ENCODE peak calls at places on chromosomes 1 and 21, in eight cellular contexts. One of them, this sample, is unnamed.

GRCh38 chr1:20212685-20213331 is 26.5 kb upstream of the PLA2G2C start:
- DNase-seq in effector CD4-positive, alpha-beta T cell: peak
- DNase-seq in stimulated activated CD4-positive, alpha-beta T cell treated with anti-CD3 and anti-CD28 coated beads, Interleukin-2, amount 100 ng/mL, for 24 hours: peak
- DNase-seq in epithelial cell of prostate: peak
- DNase-seq in fibroblast of pulmonary artery: peak
- DNase-seq in NCI-H524 treated with DMSO at 0.1 percent for 48 hours: peak
- DNase-seq in foreskin keratinocyte: no peak
- DNase-seq in OCI-LY7: peak
- DNase-seq in this sample: peak

GRCh38 chr1:12505176-12505575 is 112.8 kb downstream of the DHRS3 start:
- DNase-seq in OCI-LY7: no peak
- DNase-seq in effector CD4-positive, alpha-beta T cell: no peak
- DNase-seq in epithelial cell of prostate: no peak
- DNase-seq in stimulated activated CD4-positive, alpha-beta T cell treated with anti-CD3 and anti-CD28 coated beads, Interleukin-2, amount 100 ng/mL, for 24 hours: no peak
- DNase-seq in fibroblast of pulmonary artery: no peak
- DNase-seq in NCI-H524 treated with DMSO at 0.1 percent for 48 hours: no peak
- DNase-seq in foreskin keratinocyte: no peak
- DNase-seq in this sample: no peak

GRCh38 chr1:194013561-194013960 is 827.1 kb upstream of the B3GALT2 start:
- DNase-seq in stimulated activated CD4-positive, alpha-beta T cell treated with anti-CD3 and anti-CD28 coated beads, Interleukin-2, amount 100 ng/mL, for 24 hours: no peak
- DNase-seq in effector CD4-positive, alpha-beta T cell: no peak
- DNase-seq in fibroblast of pulmonary artery: peak
- DNase-seq in foreskin keratinocyte: peak
- DNase-seq in epithelial cell of prostate: no peak
- DNase-seq in OCI-LY7: no peak
- DNase-seq in NCI-H524 treated with DMSO at 0.1 percent for 48 hours: no peak
- DNase-seq in this sample: no peak

GRCh38 chr1:147717051-147717705 is 43.2 kb downstream of the GJA5 start:
- DNase-seq in OCI-LY7: peak
- DNase-seq in NCI-H524 treated with DMSO at 0.1 percent for 48 hours: no peak
- DNase-seq in effector CD4-positive, alpha-beta T cell: peak
- DNase-seq in epithelial cell of prostate: peak
- DNase-seq in stimulated activated CD4-positive, alpha-beta T cell treated with anti-CD3 and anti-CD28 coated beads, Interleukin-2, amount 100 ng/mL, for 24 hours: no peak
- DNase-seq in fibroblast of pulmonary artery: no peak
- DNase-seq in foreskin keratinocyte: peak
- DNase-seq in this sample: peak

GRCh38 chr1:223401873-223402789 is 8.9 kb downstream of the CCDC185 start:
- DNase-seq in epithelial cell of prostate: peak
- DNase-seq in fibroblast of pulmonary artery: peak
- DNase-seq in stimulated activated CD4-positive, alpha-beta T cell treated with anti-CD3 and anti-CD28 coated beads, Interleukin-2, amount 100 ng/mL, for 24 hours: no peak
- DNase-seq in foreskin keratinocyte: peak
- DNase-seq in OCI-LY7: no peak
- DNase-seq in NCI-H524 treated with DMSO at 0.1 percent for 48 hours: no peak
- DNase-seq in effector CD4-positive, alpha-beta T cell: no peak
- DNase-seq in this sample: no peak

GRCh38 chr1:173476664-173477285 is 360 bp upstream of the PRDX6 start:
- DNase-seq in OCI-LY7: peak
- DNase-seq in NCI-H524 treated with DMSO at 0.1 percent for 48 hours: peak
- DNase-seq in fibroblast of pulmonary artery: peak
- DNase-seq in epithelial cell of prostate: peak
- DNase-seq in foreskin keratinocyte: peak
- DNase-seq in effector CD4-positive, alpha-beta T cell: peak
- DNase-seq in stimulated activated CD4-positive, alpha-beta T cell treated with anti-CD3 and anti-CD28 coated beads, Interleukin-2, amount 100 ng/mL, for 24 hours: peak
- DNase-seq in this sample: peak

GRCh38 chr1:183674339-183674738 is 21.2 kb upstream of the APOBEC4 start:
- DNase-seq in epithelial cell of prostate: no peak
- DNase-seq in effector CD4-positive, alpha-beta T cell: no peak
- DNase-seq in OCI-LY7: no peak
- DNase-seq in fibroblast of pulmonary artery: peak
- DNase-seq in stimulated activated CD4-positive, alpha-beta T cell treated with anti-CD3 and anti-CD28 coated beads, Interleukin-2, amount 100 ng/mL, for 24 hours: no peak
- DNase-seq in NCI-H524 treated with DMSO at 0.1 percent for 48 hours: no peak
- DNase-seq in foreskin keratinocyte: no peak
- DNase-seq in this sample: no peak

GRCh38 chr1:191163621-191164020 is 686.0 kb upstream of the BRINP3 start:
- DNase-seq in foreskin keratinocyte: no peak
- DNase-seq in effector CD4-positive, alpha-beta T cell: no peak
- DNase-seq in fibroblast of pulmonary artery: no peak
- DNase-seq in OCI-LY7: no peak
- DNase-seq in NCI-H524 treated with DMSO at 0.1 percent for 48 hours: no peak
- DNase-seq in stimulated activated CD4-positive, alpha-beta T cell treated with anti-CD3 and anti-CD28 coated beads, Interleukin-2, amount 100 ng/mL, for 24 hours: no peak
- DNase-seq in epithelial cell of prostate: no peak
- DNase-seq in this sample: no peak

GRCh38 chr1:229579101-229579651 is 20.7 kb upstream of the ABCB10 start:
- DNase-seq in epithelial cell of prostate: no peak
- DNase-seq in NCI-H524 treated with DMSO at 0.1 percent for 48 hours: no peak
- DNase-seq in foreskin keratinocyte: no peak
- DNase-seq in stimulated activated CD4-positive, alpha-beta T cell treated with anti-CD3 and anti-CD28 coated beads, Interleukin-2, amount 100 ng/mL, for 24 hours: no peak
- DNase-seq in effector CD4-positive, alpha-beta T cell: no peak
- DNase-seq in fibroblast of pulmonary artery: peak
- DNase-seq in OCI-LY7: peak
- DNase-seq in this sample: no peak

GRCh38 chr1:115280073-115280472 is 58.0 kb downstream of the NGF start:
- DNase-seq in stimulated activated CD4-positive, alpha-beta T cell treated with anti-CD3 and anti-CD28 coated beads, Interleukin-2, amount 100 ng/mL, for 24 hours: peak
- DNase-seq in fibroblast of pulmonary artery: no peak
- DNase-seq in foreskin keratinocyte: no peak
- DNase-seq in NCI-H524 treated with DMSO at 0.1 percent for 48 hours: no peak
- DNase-seq in effector CD4-positive, alpha-beta T cell: no peak
- DNase-seq in epithelial cell of prostate: no peak
- DNase-seq in OCI-LY7: no peak
- DNase-seq in this sample: no peak

GRCh38 chr1:94634977-94635416 is 93.4 kb upstream of the F3 start:
- DNase-seq in foreskin keratinocyte: peak
- DNase-seq in effector CD4-positive, alpha-beta T cell: no peak
- DNase-seq in NCI-H524 treated with DMSO at 0.1 percent for 48 hours: no peak
- DNase-seq in stimulated activated CD4-positive, alpha-beta T cell treated with anti-CD3 and anti-CD28 coated beads, Interleukin-2, amount 100 ng/mL, for 24 hours: no peak
- DNase-seq in epithelial cell of prostate: no peak
- DNase-seq in OCI-LY7: no peak
- DNase-seq in fibroblast of pulmonary artery: peak
- DNase-seq in this sample: no peak

GRCh38 chr1:67294836-67295622 is 12.6 kb upstream of the IL12RB2 start:
- DNase-seq in OCI-LY7: no peak
- DNase-seq in epithelial cell of prostate: no peak
- DNase-seq in NCI-H524 treated with DMSO at 0.1 percent for 48 hours: no peak
- DNase-seq in foreskin keratinocyte: no peak
- DNase-seq in effector CD4-positive, alpha-beta T cell: no peak
- DNase-seq in stimulated activated CD4-positive, alpha-beta T cell treated with anti-CD3 and anti-CD28 coated beads, Interleukin-2, amount 100 ng/mL, for 24 hours: peak
- DNase-seq in fibroblast of pulmonary artery: no peak
- DNase-seq in this sample: no peak

GRCh38 chr1:183098349-183098748 is 75.1 kb downstream of the LAMC1 start:
- DNase-seq in stimulated activated CD4-positive, alpha-beta T cell treated with anti-CD3 and anti-CD28 coated beads, Interleukin-2, amount 100 ng/mL, for 24 hours: no peak
- DNase-seq in NCI-H524 treated with DMSO at 0.1 percent for 48 hours: no peak
- DNase-seq in effector CD4-positive, alpha-beta T cell: no peak
- DNase-seq in fibroblast of pulmonary artery: no peak
- DNase-seq in OCI-LY7: no peak
- DNase-seq in epithelial cell of prostate: no peak
- DNase-seq in foreskin keratinocyte: no peak
- DNase-seq in this sample: no peak

GRCh38 chr1:28456078-28456477 is 49.8 kb upstream of the RCC1 start:
- DNase-seq in OCI-LY7: peak
- DNase-seq in epithelial cell of prostate: no peak
- DNase-seq in foreskin keratinocyte: peak
- DNase-seq in effector CD4-positive, alpha-beta T cell: no peak
- DNase-seq in fibroblast of pulmonary artery: peak
- DNase-seq in NCI-H524 treated with DMSO at 0.1 percent for 48 hours: no peak
- DNase-seq in stimulated activated CD4-positive, alpha-beta T cell treated with anti-CD3 and anti-CD28 coated beads, Interleukin-2, amount 100 ng/mL, for 24 hours: no peak
- DNase-seq in this sample: no peak

GRCh38 chr1:29646161-29646775 is 409.9 kb downstream of the PTPRU start:
- DNase-seq in effector CD4-positive, alpha-beta T cell: no peak
- DNase-seq in foreskin keratinocyte: no peak
- DNase-seq in stimulated activated CD4-positive, alpha-beta T cell treated with anti-CD3 and anti-CD28 coated beads, Interleukin-2, amount 100 ng/mL, for 24 hours: no peak
- DNase-seq in OCI-LY7: no peak
- DNase-seq in epithelial cell of prostate: no peak
- DNase-seq in NCI-H524 treated with DMSO at 0.1 percent for 48 hours: no peak
- DNase-seq in fibroblast of pulmonary artery: no peak
- DNase-seq in this sample: no peak

GRCh38 chr1:11676386-11677103 is 4.4 kb downstream of the MAD2L2 start:
- DNase-seq in stimulated activated CD4-positive, alpha-beta T cell treated with anti-CD3 and anti-CD28 coated beads, Interleukin-2, amount 100 ng/mL, for 24 hours: no peak
- DNase-seq in OCI-LY7: no peak
- DNase-seq in foreskin keratinocyte: no peak
- DNase-seq in effector CD4-positive, alpha-beta T cell: no peak
- DNase-seq in epithelial cell of prostate: no peak
- DNase-seq in NCI-H524 treated with DMSO at 0.1 percent for 48 hours: no peak
- DNase-seq in fibroblast of pulmonary artery: no peak
- DNase-seq in this sample: no peak

GRCh38 chr21:28745131-28746055 is 247.3 kb downstream of the LTN1 start:
- DNase-seq in fibroblast of pulmonary artery: peak
- DNase-seq in foreskin keratinocyte: peak
- DNase-seq in OCI-LY7: peak
- DNase-seq in effector CD4-positive, alpha-beta T cell: peak
- DNase-seq in epithelial cell of prostate: peak
- DNase-seq in stimulated activated CD4-positive, alpha-beta T cell treated with anti-CD3 and anti-CD28 coated beads, Interleukin-2, amount 100 ng/mL, for 24 hours: peak
- DNase-seq in NCI-H524 treated with DMSO at 0.1 percent for 48 hours: peak
- DNase-seq in this sample: peak

GRCh38 chr1:31548518-31548898 is 27.8 kb upstream of the TINAGL1 start:
- DNase-seq in epithelial cell of prostate: no peak
- DNase-seq in stimulated activated CD4-positive, alpha-beta T cell treated with anti-CD3 and anti-CD28 coated beads, Interleukin-2, amount 100 ng/mL, for 24 hours: no peak
- DNase-seq in fibroblast of pulmonary artery: no peak
- DNase-seq in effector CD4-positive, alpha-beta T cell: no peak
- DNase-seq in NCI-H524 treated with DMSO at 0.1 percent for 48 hours: no peak
- DNase-seq in foreskin keratinocyte: no peak
- DNase-seq in OCI-LY7: no peak
- DNase-seq in this sample: no peak

GRCh38 chr1:37875833-37876232 is 16.4 kb upstream of the MTF1 start:
- DNase-seq in effector CD4-positive, alpha-beta T cell: no peak
- DNase-seq in epithelial cell of prostate: no peak
- DNase-seq in NCI-H524 treated with DMSO at 0.1 percent for 48 hours: no peak
- DNase-seq in fibroblast of pulmonary artery: peak
- DNase-seq in foreskin keratinocyte: no peak
- DNase-seq in stimulated activated CD4-positive, alpha-beta T cell treated with anti-CD3 and anti-CD28 coated beads, Interleukin-2, amount 100 ng/mL, for 24 hours: no peak
- DNase-seq in OCI-LY7: peak
- DNase-seq in this sample: no peak

GRCh38 chr1:229757226-229757625 is 131.2 kb downstream of the URB2 start:
- DNase-seq in effector CD4-positive, alpha-beta T cell: no peak
- DNase-seq in stimulated activated CD4-positive, alpha-beta T cell treated with anti-CD3 and anti-CD28 coated beads, Interleukin-2, amount 100 ng/mL, for 24 hours: no peak
- DNase-seq in fibroblast of pulmonary artery: no peak
- DNase-seq in epithelial cell of prostate: no peak
- DNase-seq in NCI-H524 treated with DMSO at 0.1 percent for 48 hours: no peak
- DNase-seq in foreskin keratinocyte: no peak
- DNase-seq in OCI-LY7: no peak
- DNase-seq in this sample: no peak

GRCh38 chr1:17023103-17023502 is 11.4 kb upstream of the ATP13A2 start:
- DNase-seq in epithelial cell of prostate: no peak
- DNase-seq in stimulated activated CD4-positive, alpha-beta T cell treated with anti-CD3 and anti-CD28 coated beads, Interleukin-2, amount 100 ng/mL, for 24 hours: no peak
- DNase-seq in foreskin keratinocyte: no peak
- DNase-seq in NCI-H524 treated with DMSO at 0.1 percent for 48 hours: no peak
- DNase-seq in fibroblast of pulmonary artery: no peak
- DNase-seq in OCI-LY7: no peak
- DNase-seq in effector CD4-positive, alpha-beta T cell: no peak
- DNase-seq in this sample: no peak

GRCh38 chr1:117661027-117661426 is 55.2 kb downstream of the TENT5C start:
- DNase-seq in foreskin keratinocyte: no peak
- DNase-seq in OCI-LY7: no peak
- DNase-seq in NCI-H524 treated with DMSO at 0.1 percent for 48 hours: no peak
- DNase-seq in fibroblast of pulmonary artery: no peak
- DNase-seq in effector CD4-positive, alpha-beta T cell: peak
- DNase-seq in epithelial cell of prostate: no peak
- DNase-seq in stimulated activated CD4-positive, alpha-beta T cell treated with anti-CD3 and anti-CD28 coated beads, Interleukin-2, amount 100 ng/mL, for 24 hours: no peak
- DNase-seq in this sample: no peak

GRCh38 chr1:221543529-221544120 is 198.3 kb downstream of the DUSP10 start:
- DNase-seq in stimulated activated CD4-positive, alpha-beta T cell treated with anti-CD3 and anti-CD28 coated beads, Interleukin-2, amount 100 ng/mL, for 24 hours: no peak
- DNase-seq in effector CD4-positive, alpha-beta T cell: no peak
- DNase-seq in OCI-LY7: no peak
- DNase-seq in foreskin keratinocyte: no peak
- DNase-seq in epithelial cell of prostate: no peak
- DNase-seq in NCI-H524 treated with DMSO at 0.1 percent for 48 hours: no peak
- DNase-seq in fibroblast of pulmonary artery: peak
- DNase-seq in this sample: no peak

GRCh38 chr1:19442150-19443096 is 42.9 kb downstream of the CAPZB start:
- DNase-seq in stimulated activated CD4-positive, alpha-beta T cell treated with anti-CD3 and anti-CD28 coated beads, Interleukin-2, amount 100 ng/mL, for 24 hours: no peak
- DNase-seq in OCI-LY7: no peak
- DNase-seq in NCI-H524 treated with DMSO at 0.1 percent for 48 hours: no peak
- DNase-seq in fibroblast of pulmonary artery: no peak
- DNase-seq in epithelial cell of prostate: no peak
- DNase-seq in effector CD4-positive, alpha-beta T cell: no peak
- DNase-seq in foreskin keratinocyte: no peak
- DNase-seq in this sample: no peak